ENCODE peak calls at places on chromosomes 7 and 10, in seven cellular contexts. C, Z, O, F, K, X and N are unnamed samples.

GRCh38 chr10:75405201-75406143 is 3.9 kb upstream of the ZNF503 start:
- DNase-seq in C (peak), Z (no peak), O (no peak), F (peak), K (peak), X (peak), N (peak)

GRCh38 chr10:114995468-114995867 is 57.5 kb downstream of the TRUB1 start:
- DNase-seq in C (no peak), Z (no peak), O (no peak), F (no peak), K (no peak), X (no peak), N (no peak)

GRCh38 chr10:43287056-43288007 is 20.5 kb upstream of the RASGEF1A start:
- DNase-seq in C (no peak), Z (no peak), O (peak), F (peak), K (no peak), X (peak), N (peak)

GRCh38 chr10:114343623-114344306 is 60.5 kb downstream of the AFAP1L2 start:
- DNase-seq in C (no peak), Z (no peak), O (no peak), F (no peak), K (no peak), X (no peak), N (peak)

GRCh38 chr10:31101123-31101522 is 69.5 kb upstream of the ZNF438 start:
- DNase-seq in C (no peak), Z (no peak), O (peak), F (no peak), K (no peak), X (peak), N (no peak)

GRCh38 chr7:117402109-117402508 is 25.2 kb downstream of the ASZ1 start:
- DNase-seq in C (no peak), Z (no peak), O (no peak), F (no peak), K (no peak), X (no peak), N (no peak)

GRCh38 chr10:83612050-83612449 is 527.3 kb upstream of the GHITM start:
- DNase-seq in C (no peak), Z (no peak), O (no peak), F (no peak), K (no peak), X (no peak), N (no peak)

GRCh38 chr10:11863353-11864105 is 40.4 kb downstream of the PROSER2 start:
- DNase-seq in C (no peak), Z (no peak), O (no peak), F (no peak), K (no peak), X (no peak), N (peak)

GRCh38 chr7:135795846-135796570 is 47.4 kb upstream of the FAM180A start:
- DNase-seq in C (no peak), Z (no peak), O (no peak), F (no peak), K (peak), X (no peak), N (no peak)

GRCh38 chr7:40483630-40484029 is 348.8 kb downstream of the SUGCT start:
- DNase-seq in C (no peak), Z (no peak), O (peak), F (no peak), K (no peak), X (peak), N (no peak)

GRCh38 chr7:135490783-135491182 is 19.1 kb downstream of the CNOT4 start:
- DNase-seq in C (peak), Z (no peak), O (no peak), F (no peak), K (no peak), X (peak), N (peak)

GRCh38 chr7:135385209-135385608 is 124.7 kb downstream of the CNOT4 start:
- DNase-seq in C (no peak), Z (no peak), O (no peak), F (no peak), K (no peak), X (peak), N (no peak)

GRCh38 chr10:110643670-110644597 is at the start of gene RBM20:
- DNase-seq in C (peak), Z (no peak), O (no peak), F (peak), K (peak), X (peak), N (no peak)

GRCh38 chr7:48528689-48529088 is 357.4 kb downstream of the ABCA13 start:
- DNase-seq in C (no peak), Z (no peak), O (no peak), F (no peak), K (peak), X (no peak), N (no peak)

GRCh38 chr7:6254891-6255290 is 17.5 kb downstream of the CYTH3 start:
- DNase-seq in C (no peak), Z (no peak), O (no peak), F (no peak), K (no peak), X (no peak), N (no peak)

GRCh38 chr7:92645531-92646061 is 55.4 kb upstream of the FAM133B start:
- DNase-seq in C (no peak), Z (peak), O (peak), F (peak), K (peak), X (peak), N (peak)

GRCh38 chr10:126242352-126243260 is 145.7 kb downstream of the ADAM12 start:
- DNase-seq in C (no peak), Z (no peak), O (no peak), F (no peak), K (no peak), X (no peak), N (peak)

GRCh38 chr7:99372275-99373085 is 2.0 kb upstream of the ARPC1B start:
- DNase-seq in C (peak), Z (no peak), O (no peak), F (peak), K (peak), X (no peak), N (peak)

GRCh38 chr7:44286182-44286617 is 39.2 kb downstream of the CAMK2B start:
- DNase-seq in C (no peak), Z (no peak), O (no peak), F (peak), K (peak), X (no peak), N (no peak)

GRCh38 chr7:35465791-35466336 is 212.0 kb upstream of the TBX20 start:
- DNase-seq in C (peak), Z (no peak), O (no peak), F (no peak), K (no peak), X (no peak), N (no peak)

GRCh38 chr7:41046221-41046761 is 656.6 kb downstream of the INHBA start:
- DNase-seq in C (no peak), Z (no peak), O (no peak), F (no peak), K (no peak), X (peak), N (no peak)

GRCh38 chr10:79014796-79015195 is 54.0 kb upstream of the ZMIZ1 start:
- DNase-seq in C (no peak), Z (no peak), O (no peak), F (no peak), K (no peak), X (no peak), N (no peak)

GRCh38 chr7:138632384-138632783 is 68.8 kb downstream of the SVOPL start:
- DNase-seq in C (no peak), Z (no peak), O (no peak), F (no peak), K (no peak), X (no peak), N (no peak)

GRCh38 chr7:114865564-114865963 is 56.3 kb upstream of the MDFIC start:
- DNase-seq in C (peak), Z (peak), O (peak), F (peak), K (peak), X (peak), N (peak)

GRCh38 chr10:125591846-125592245 is 91.1 kb downstream of the TEX36 start:
- DNase-seq in C (no peak), Z (no peak), O (no peak), F (no peak), K (no peak), X (no peak), N (no peak)

GRCh38 chr10:125687507-125688185 is 4.7 kb upstream of the TEX36 start:
- DNase-seq in C (no peak), Z (no peak), O (no peak), F (no peak), K (no peak), X (no peak), N (no peak)

GRCh38 chr7:70808876-70809275 is 323.1 kb upstream of the GALNT17 start:
- DNase-seq in C (no peak), Z (no peak), O (no peak), F (no peak), K (no peak), X (no peak), N (no peak)

GRCh38 chr10:68633281-68633680 is 73.1 kb downstream of the TET1 start:
- DNase-seq in C (no peak), Z (no peak), O (no peak), F (no peak), K (no peak), X (no peak), N (no peak)

GRCh38 chr7:98617051-98617959 is at the start of gene NPTX2:
- DNase-seq in C (peak), Z (no peak), O (no peak), F (peak), K (peak), X (no peak), N (no peak)

GRCh38 chr7:14886533-14886932 is 16.0 kb downstream of the DGKB start:
- DNase-seq in C (no peak), Z (no peak), O (no peak), F (no peak), K (peak), X (no peak), N (no peak)

GRCh38 chr7:27064169-27064568 is 31.6 kb downstream of the HOXA1 start:
- DNase-seq in C (no peak), Z (no peak), O (no peak), F (no peak), K (no peak), X (peak), N (no peak)

GRCh38 chr7:8204674-8205377 is 57.1 kb downstream of the ICA1 start:
- DNase-seq in C (no peak), Z (no peak), O (no peak), F (no peak), K (no peak), X (no peak), N (no peak)
- H3K27ac ChIP-seq in C (no peak), Z (peak), O (no peak), F (no peak), K (no peak), X (no peak), N (no peak)

DNA sequence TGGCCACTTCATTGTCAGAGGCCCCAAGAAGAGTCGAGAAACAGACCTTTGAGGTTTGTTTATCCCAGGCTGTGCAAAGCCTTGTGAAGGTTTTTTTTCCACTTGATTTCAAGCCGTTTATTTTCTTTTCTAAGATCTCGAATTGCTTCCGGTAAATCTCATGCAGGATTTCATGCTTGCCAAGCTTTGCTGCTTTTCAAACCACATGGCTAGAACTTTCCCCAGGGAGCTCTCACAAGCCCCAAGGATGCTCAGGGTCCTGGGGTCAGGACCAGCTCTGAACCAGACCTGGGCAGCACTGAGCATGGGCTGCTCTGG is 48.0 kb upstream of the AQP1 start:
- DNase-seq in C (no peak), Z (no peak), O (no peak), F (no peak), K (no peak), X (no peak), N (no peak)
- H3K27ac ChIP-seq in C (no peak), Z (peak), O (no peak), F (no peak), K (no peak), X (no peak), N (no peak)

DNA sequence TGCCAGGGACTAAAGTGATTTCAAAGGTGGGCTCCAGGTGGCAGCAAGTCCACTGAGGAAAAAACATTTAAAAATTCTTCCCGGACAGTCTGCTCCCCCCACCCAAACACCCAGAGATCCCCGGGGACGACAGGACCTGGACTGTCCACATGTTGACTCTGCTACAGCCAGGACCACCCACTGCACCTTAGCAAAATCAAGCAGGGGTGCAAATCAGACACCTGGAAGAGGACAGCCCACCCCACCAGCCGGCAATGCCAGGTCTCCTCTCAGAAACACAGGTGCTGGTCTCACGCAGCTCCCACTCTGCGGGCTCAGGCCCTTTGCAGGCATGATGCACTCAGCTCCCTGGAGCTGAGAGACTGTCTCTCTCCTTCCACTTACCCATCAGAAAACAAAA is 251.9 kb downstream of the TNS3 start:
- DNase-seq in C (no peak), Z (no peak), O (no peak), F (no peak), K (no peak), X (no peak), N (no peak)
- H3K27ac ChIP-seq in C (no peak), Z (no peak), O (no peak), F (peak), K (no peak), X (no peak), N (peak)

GRCh38 chr10:16437540-16437894 is 707 bp downstream of the PTER start:
- DNase-seq in C (no peak), Z (no peak), O (no peak), F (no peak), K (no peak), X (no peak), N (no peak)
- H3K27ac ChIP-seq in C (no peak), Z (peak), O (peak), F (peak), K (no peak), X (peak), N (no peak)

DNA sequence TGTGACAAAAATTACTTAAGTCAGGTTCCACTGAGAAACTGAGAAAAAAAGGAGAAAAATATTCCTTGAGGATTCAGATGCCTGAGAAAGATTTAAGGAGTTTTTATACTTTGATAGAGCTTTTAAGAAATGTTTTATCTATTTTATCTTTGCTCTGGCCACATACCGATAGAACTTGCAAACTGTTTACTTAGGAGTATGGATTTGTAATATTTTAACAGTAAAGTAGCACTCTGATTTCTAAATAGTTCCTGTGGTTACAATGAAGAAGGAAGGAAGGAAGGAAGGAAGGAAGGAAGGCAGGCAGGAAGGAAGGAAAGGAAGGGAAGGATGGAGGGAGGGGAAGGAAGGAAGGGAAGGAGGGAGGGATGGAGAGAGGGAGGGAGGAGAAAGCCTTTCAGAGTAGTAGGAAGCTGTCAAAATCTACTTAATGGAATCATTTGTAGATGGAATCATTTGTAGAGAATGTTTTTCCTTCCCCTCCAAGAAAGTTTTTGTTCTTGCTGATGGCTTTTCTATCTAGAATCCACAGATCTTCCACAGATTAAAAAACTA is 489.0 kb upstream of the ANKRD30A start:
- DNase-seq in C (no peak), Z (no peak), O (no peak), F (no peak), K (no peak), X (peak), N (no peak)
- H3K27ac ChIP-seq in C (no peak), Z (no peak), O (no peak), F (no peak), K (no peak), X (peak), N (no peak)

GRCh38 chr7:7972927-7973594 is 4.5 kb downstream of the GLCCI1 start:
- DNase-seq in C (no peak), Z (no peak), O (no peak), F (no peak), K (no peak), X (no peak), N (no peak)
- H3K27ac ChIP-seq in C (no peak), Z (no peak), O (no peak), F (no peak), K (no peak), X (no peak), N (no peak)

GRCh38 chr10:124354411-124355382 is 64.0 kb downstream of the OAT start:
- DNase-seq in C (peak), Z (peak), O (peak), F (peak), K (peak), X (no peak), N (peak)

GRCh38 chr10:124353896-124354295 is 64.8 kb downstream of the OAT start:
- DNase-seq in C (no peak), Z (peak), O (no peak), F (no peak), K (no peak), X (no peak), N (no peak)

GRCh38 chr10:124350806-124351205 is 67.9 kb downstream of the OAT start:
- DNase-seq in C (no peak), Z (no peak), O (no peak), F (no peak), K (no peak), X (no peak), N (no peak)

GRCh38 chr10:124351481-124352220 is 67.1 kb downstream of the OAT start:
- DNase-seq in C (no peak), Z (peak), O (no peak), F (no peak), K (no peak), X (no peak), N (no peak)

DNA sequence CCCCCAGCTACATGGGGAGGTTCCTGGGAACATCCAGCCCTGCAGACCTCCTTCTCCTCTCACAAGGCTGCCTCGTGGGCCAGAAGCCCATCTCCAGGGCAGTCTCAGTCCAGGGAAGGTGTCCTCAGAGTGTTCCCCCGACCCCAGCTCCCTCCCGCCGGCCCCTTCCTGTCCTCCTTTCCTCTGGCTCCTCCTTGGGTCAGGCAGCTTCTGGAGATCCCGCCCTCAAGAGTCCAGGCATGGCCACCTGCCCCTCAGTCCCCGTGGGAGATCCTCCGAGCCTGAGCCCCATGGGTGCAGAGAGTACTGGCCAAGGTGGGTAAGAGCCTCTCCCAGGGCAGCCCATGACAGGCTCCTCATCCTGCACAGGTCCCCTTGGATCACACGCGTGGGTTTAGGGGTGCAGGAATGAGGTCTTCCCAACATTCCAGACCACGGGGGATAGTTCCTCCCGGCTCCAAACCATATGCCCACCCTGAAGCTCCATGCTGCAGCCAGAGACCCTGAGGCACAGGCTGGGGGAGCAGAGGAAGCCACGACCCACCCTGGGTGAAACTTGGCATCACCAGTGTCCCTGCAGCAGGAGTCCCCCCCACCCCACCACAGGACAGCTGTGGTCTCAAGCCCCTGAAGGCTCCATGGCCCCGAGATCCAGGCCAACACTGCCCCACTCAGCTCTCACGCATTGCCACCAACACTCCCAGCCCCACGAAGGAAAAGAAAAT is 65.5 kb downstream of the OAT start:
- DNase-seq in C (no peak), Z (no peak), O (no peak), F (no peak), K (no peak), X (no peak), N (no peak)
- H3K27ac ChIP-seq in C (no peak), Z (no peak), O (no peak), F (no peak), K (no peak), X (no peak), N (no peak)